ENCODE peak calls at places on chromosomes 11 and 22, in four cellular contexts. I is HepG2, F is K562, L is SK-N-SH. P is an unnamed sample.

GRCh38 chr11:284081-285020 is 4.6 kb upstream of the PGGHG start:
- DNase-seq in I (no peak), F (no peak), L (peak), P (no peak)

GRCh38 chr11:74269161-74269809 is 42.2 kb downstream of the P4HA3 start:
- DNase-seq in I (no peak), F (no peak), L (no peak), P (peak)

GRCh38 chr11:7628660-7629059 is 44.6 kb downstream of the CYB5R2 start:
- DNase-seq in I (no peak), F (no peak), L (no peak), P (no peak)

GRCh38 chr11:64872790-64873488 is 5.5 kb downstream of the EHD1 start:
- DNase-seq in I (peak), F (no peak), L (no peak), P (no peak)

GRCh38 chr11:79066456-79067354 is 374.1 kb downstream of the TENM4 start:
- DNase-seq in I (no peak), F (no peak), L (peak), P (no peak)

GRCh38 chr22:43802897-43803495 is 9.1 kb downstream of the EFCAB6 start:
- DNase-seq in I (no peak), F (no peak), L (no peak), P (no peak)

GRCh38 chr22:36160499-36160942 is at the start of gene APOL3:
- DNase-seq in I (no peak), F (no peak), L (no peak), P (no peak)

GRCh38 chr11:123580557-123581275 is 73.7 kb downstream of the SCN3B start:
- DNase-seq in I (peak), F (peak), L (peak), P (peak)

GRCh38 chr22:26483043-26483438 is 542 bp downstream of the HPS4 start:
- DNase-seq in I (no peak), F (no peak), L (no peak), P (no peak)
- TF ChIP-seq REST in I (peak), F (no peak), L (peak), P (peak)

GRCh38 chr22:20771918-20772625 is 1.8 kb upstream of the SERPIND1 start:
- DNase-seq in I (peak), F (no peak), L (no peak), P (no peak)
- TF ChIP-seq CTCF in I (peak), F (peak), L (no peak), P (no peak)

GRCh38 chr11:70297341-70297740 is 26.9 kb downstream of the PPFIA1 start:
- DNase-seq in I (no peak), F (no peak), L (no peak), P (no peak)
- TF ChIP-seq GABPA in I (no peak), F (no peak), L (no peak), P (no peak)

GRCh38 chr11:118151421-118151820 is 1.2 kb downstream of the SCN4B start:
- DNase-seq in I (no peak), F (no peak), L (no peak), P (no peak)

GRCh38 chr11:118153516-118153915 is 893 bp upstream of the SCN4B start:
- DNase-seq in I (no peak), F (no peak), L (no peak), P (no peak)

GRCh38 chr11:118152020-118152551 is 537 bp downstream of the SCN4B start:
- DNase-seq in I (no peak), F (no peak), L (no peak), P (no peak)

GRCh38 chr11:118153976-118154375 is 1.4 kb upstream of the SCN4B start:
- DNase-seq in I (no peak), F (no peak), L (no peak), P (no peak)

DNA sequence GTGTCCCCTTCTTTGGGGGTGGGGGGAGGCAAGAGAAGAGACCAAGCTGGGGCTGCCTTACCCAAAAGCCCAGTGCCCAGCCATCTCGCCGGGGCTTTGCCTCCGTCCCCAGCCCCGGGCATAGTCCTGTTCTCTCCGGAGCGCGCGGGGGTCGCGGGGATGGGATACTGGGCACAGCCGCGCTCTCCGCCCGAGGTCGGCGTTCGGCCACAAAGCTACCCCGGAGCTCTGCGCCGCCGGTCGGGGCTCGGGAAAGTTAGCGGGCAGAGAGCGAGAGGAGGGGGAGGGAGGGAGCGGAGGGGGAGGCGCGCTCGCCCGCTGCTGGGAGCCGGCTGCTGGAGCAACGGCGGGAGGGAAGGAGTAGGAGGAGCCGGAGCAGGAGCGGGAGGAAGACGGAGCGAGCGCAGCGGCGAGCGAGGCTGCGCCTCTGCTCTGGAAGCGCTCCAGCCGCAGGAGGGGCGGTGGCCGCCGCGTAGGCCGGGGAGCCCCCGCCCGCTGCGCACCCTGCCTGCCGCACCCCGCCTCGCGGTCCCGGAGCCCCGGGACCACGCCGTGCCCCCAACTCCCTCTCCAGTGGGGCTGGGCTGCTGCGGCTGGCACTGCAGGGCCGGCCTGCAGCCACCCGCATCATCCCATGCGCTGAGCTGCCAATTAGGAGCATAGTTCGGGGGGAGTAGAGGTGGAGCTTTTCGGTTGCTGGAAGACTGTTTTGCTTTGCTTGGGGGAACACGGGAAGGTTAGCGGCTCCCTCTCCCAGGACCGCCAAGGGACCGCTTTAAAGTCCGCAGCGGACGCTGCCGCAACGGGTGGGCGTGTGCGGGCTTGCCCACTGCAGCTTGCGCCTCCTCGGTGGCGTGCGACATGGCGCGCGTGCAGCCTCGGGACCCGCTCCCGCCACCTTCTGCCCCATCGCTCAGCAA is at the start of gene SCN4B:
- DNase-seq in I (no peak), F (peak), L (peak), P (peak)
- TF ChIP-seq REST in I (no peak), F (no peak), L (no peak), P (no peak)

P was measured in HL-60.